ENCODE peak calls at places on chromosomes 11 and 22, in seven cellular contexts. One of them, this sample, is unnamed.

GRCh38 chr11:124839051-124839971 is 25.9 kb upstream of the ROBO3 start:
- DNase-seq in sciatic nerve: no peak
- DNase-seq in HuH-7.5: no peak
- DNase-seq in T-helper 1 cell: no peak
- DNase-seq in GM23338: peak; percentile 59
- DNase-seq in HT-29: no peak
- DNase-seq in neural crest cell: no peak
- DNase-seq in this sample: peak; percentile 60

GRCh38 chr11:125404136-125404810 is 91.8 kb downstream of the FEZ1 start:
- DNase-seq in HuH-7.5: no peak
- DNase-seq in T-helper 1 cell: no peak
- DNase-seq in GM23338: peak; percentile 70
- DNase-seq in HT-29: no peak
- DNase-seq in neural crest cell: no peak
- DNase-seq in sciatic nerve: no peak
- DNase-seq in this sample: peak; percentile 43

GRCh38 chr11:119975561-119976152 is 162.3 kb downstream of the TRIM29 start:
- DNase-seq in HuH-7.5: no peak
- DNase-seq in neural crest cell: no peak
- DNase-seq in GM23338: peak; percentile 80
- DNase-seq in sciatic nerve: peak; percentile 27
- DNase-seq in T-helper 1 cell: no peak
- DNase-seq in HT-29: no peak
- DNase-seq in this sample: peak; percentile 81

GRCh38 chr11:23079382-23079813 is 219.1 kb upstream of the CCDC179 start:
- DNase-seq in T-helper 1 cell: no peak
- DNase-seq in GM23338: no peak
- DNase-seq in neural crest cell: no peak
- DNase-seq in HuH-7.5: no peak
- DNase-seq in sciatic nerve: no peak
- DNase-seq in HT-29: peak; percentile 32
- DNase-seq in this sample: no peak

GRCh38 chr11:23688835-23689234 is 808.0 kb upstream of the LUZP2 start:
- DNase-seq in sciatic nerve: no peak
- DNase-seq in neural crest cell: no peak
- DNase-seq in GM23338: no peak
- DNase-seq in HT-29: peak; percentile 74
- DNase-seq in HuH-7.5: no peak
- DNase-seq in T-helper 1 cell: no peak
- DNase-seq in this sample: no peak

GRCh38 chr11:133835258-133836075 is 9.8 kb downstream of the SPATA19 start:
- DNase-seq in HuH-7.5: peak; percentile 24
- DNase-seq in sciatic nerve: no peak
- DNase-seq in T-helper 1 cell: no peak
- DNase-seq in HT-29: peak; percentile 75
- DNase-seq in GM23338: peak; percentile 86
- DNase-seq in neural crest cell: peak; percentile 65
- DNase-seq in this sample: peak; percentile 47

GRCh38 chr11:3886985-3887384 is 31.5 kb downstream of the STIM1 start:
- DNase-seq in HT-29: no peak
- DNase-seq in sciatic nerve: no peak
- DNase-seq in neural crest cell: no peak
- DNase-seq in HuH-7.5: no peak
- DNase-seq in GM23338: no peak
- DNase-seq in T-helper 1 cell: no peak
- DNase-seq in this sample: no peak

GRCh38 chr11:216081-216974 is 8.8 kb downstream of the RIC8A start:
- DNase-seq in T-helper 1 cell: no peak
- DNase-seq in neural crest cell: no peak
- DNase-seq in GM23338: no peak
- DNase-seq in HT-29: no peak
- DNase-seq in sciatic nerve: peak; percentile 53
- DNase-seq in HuH-7.5: no peak
- DNase-seq in this sample: no peak

GRCh38 chr11:88415495-88415894 is 78.0 kb upstream of the CTSC start:
- DNase-seq in HuH-7.5: no peak
- DNase-seq in neural crest cell: no peak
- DNase-seq in T-helper 1 cell: no peak
- DNase-seq in HT-29: no peak
- DNase-seq in sciatic nerve: no peak
- DNase-seq in GM23338: no peak
- DNase-seq in this sample: no peak

GRCh38 chr11:47980907-47981621 is 705 bp downstream of the PTPRJ start:
- DNase-seq in T-helper 1 cell: peak; percentile 12
- DNase-seq in HuH-7.5: peak; percentile 46
- DNase-seq in HT-29: peak; percentile 63
- DNase-seq in GM23338: peak; percentile 83
- DNase-seq in sciatic nerve: peak; percentile 71
- DNase-seq in neural crest cell: peak; percentile 63
- DNase-seq in this sample: peak; percentile 73

GRCh38 chr11:12800032-12800671 is 125.9 kb downstream of the TEAD1 start:
- DNase-seq in T-helper 1 cell: no peak
- DNase-seq in neural crest cell: no peak
- DNase-seq in HuH-7.5: peak; percentile 24
- DNase-seq in sciatic nerve: no peak
- DNase-seq in GM23338: peak; percentile 46
- DNase-seq in HT-29: peak; percentile 94
- DNase-seq in this sample: no peak

GRCh38 chr11:73461335-73461840 is 85.2 kb downstream of the RELT start:
- DNase-seq in neural crest cell: no peak
- DNase-seq in GM23338: no peak
- DNase-seq in HT-29: no peak
- DNase-seq in HuH-7.5: no peak
- DNase-seq in T-helper 1 cell: no peak
- DNase-seq in sciatic nerve: no peak
- DNase-seq in this sample: no peak

GRCh38 chr11:117884994-117885393 is 8.5 kb upstream of the FXYD6 start:
- DNase-seq in HT-29: no peak
- DNase-seq in sciatic nerve: peak; percentile 45
- DNase-seq in HuH-7.5: no peak
- DNase-seq in GM23338: no peak
- DNase-seq in neural crest cell: no peak
- DNase-seq in T-helper 1 cell: no peak
- DNase-seq in this sample: no peak

GRCh38 chr22:36303874-36304273 is 50.9 kb downstream of the APOL1 start:
- DNase-seq in sciatic nerve: no peak
- DNase-seq in GM23338: no peak
- DNase-seq in HT-29: peak; percentile 65
- DNase-seq in HuH-7.5: no peak
- DNase-seq in neural crest cell: no peak
- DNase-seq in T-helper 1 cell: no peak
- DNase-seq in this sample: no peak

GRCh38 chr22:29700949-29701927 is 18.6 kb upstream of the CABP7 start:
- DNase-seq in neural crest cell: no peak
- DNase-seq in T-helper 1 cell: no peak
- DNase-seq in HT-29: peak; percentile 84
- DNase-seq in sciatic nerve: no peak
- DNase-seq in GM23338: peak; percentile 77
- DNase-seq in HuH-7.5: no peak
- DNase-seq in this sample: no peak

GRCh38 chr22:41401781-41402648 is 20.3 kb downstream of the TEF start:
- DNase-seq in T-helper 1 cell: no peak
- DNase-seq in HuH-7.5: no peak
- DNase-seq in HT-29: peak; percentile 82
- DNase-seq in neural crest cell: no peak
- DNase-seq in sciatic nerve: peak; percentile 80
- DNase-seq in GM23338: no peak
- DNase-seq in this sample: peak; percentile 44

GRCh38 chr22:19986011-19986409 is 30.6 kb downstream of the ARVCF start:
- DNase-seq in T-helper 1 cell: no peak
- DNase-seq in HuH-7.5: no peak
- DNase-seq in neural crest cell: no peak
- DNase-seq in sciatic nerve: no peak
- DNase-seq in HT-29: no peak
- DNase-seq in GM23338: no peak
- DNase-seq in this sample: no peak

GRCh38 chr11:24005202-24005876 is 491.5 kb upstream of the LUZP2 start:
- DNase-seq in T-helper 1 cell: no peak
- DNase-seq in HuH-7.5: no peak
- DNase-seq in neural crest cell: no peak
- DNase-seq in GM23338: no peak
- DNase-seq in sciatic nerve: no peak
- DNase-seq in HT-29: no peak
- DNase-seq in this sample: no peak

GRCh38 chr22:26552466-26552865 is 37.5 kb downstream of the TPST2 start:
- DNase-seq in sciatic nerve: no peak
- DNase-seq in T-helper 1 cell: no peak
- DNase-seq in GM23338: no peak
- DNase-seq in HT-29: no peak
- DNase-seq in HuH-7.5: no peak
- DNase-seq in neural crest cell: no peak
- DNase-seq in this sample: no peak

GRCh38 chr11:124725719-124726105 is 14.0 kb upstream of the NRGN start:
- DNase-seq in HT-29: no peak
- DNase-seq in HuH-7.5: no peak
- DNase-seq in sciatic nerve: no peak
- DNase-seq in T-helper 1 cell: no peak
- DNase-seq in neural crest cell: no peak
- DNase-seq in GM23338: no peak
- DNase-seq in this sample: no peak

GRCh38 chr11:113626736-113627135 is 79.4 kb downstream of the TMPRSS5 start:
- DNase-seq in sciatic nerve: no peak
- DNase-seq in HuH-7.5: no peak
- DNase-seq in T-helper 1 cell: no peak
- DNase-seq in neural crest cell: no peak
- DNase-seq in HT-29: no peak
- DNase-seq in GM23338: no peak
- DNase-seq in this sample: no peak

GRCh38 chr22:30204742-30205111 is 41.8 kb downstream of the LIF start:
- DNase-seq in neural crest cell: no peak
- DNase-seq in T-helper 1 cell: no peak
- DNase-seq in HuH-7.5: no peak
- DNase-seq in GM23338: no peak
- DNase-seq in HT-29: no peak
- DNase-seq in sciatic nerve: no peak
- DNase-seq in this sample: no peak

This sample was measured in glutamatergic neuron.